ENCODE peak calls at places on chromosome X, in seven cellular contexts. X is GM04503; O is left kidney; H is H9; W is iris pigment epithelial cell; K is stimulated activated CD4-positive, alpha-beta T cell treated with anti-CD3 and anti-CD28 coated beads, TNF-alpha, amount 100 ng/mL, for 4 hours; E is AG09309. U is an unnamed sample.

GRCh38 chrX:110836982-110837381 is 41.4 kb upstream of the CHRDL1 start:
- DNase-seq in O (peak), H (peak), K (no peak), W (no peak), E (no peak), X (no peak), U (no peak)

GRCh38 chrX:131763674-131764073 is 219.8 kb downstream of the OR13H1 start:
- DNase-seq in W (peak), K (no peak), O (no peak), E (peak), X (no peak), H (no peak), U (peak)

GRCh38 chrX:20352504-20352903 is 85.8 kb upstream of the RPS6KA3 start:
- DNase-seq in K (no peak), E (no peak), W (no peak), H (no peak), X (no peak), O (no peak), U (no peak)

GRCh38 chrX:48897157-48897620 is 379 bp downstream of the TIMM17B start:
- DNase-seq in W (peak), E (no peak), X (no peak), K (no peak), O (peak), H (peak), U (peak)

GRCh38 chrX:155645180-155645579 is 32.4 kb upstream of the TMLHE start:
- DNase-seq in W (no peak), E (no peak), X (no peak), K (no peak), H (peak), O (no peak), U (no peak)

GRCh38 chrX:38612281-38612680 is 50.9 kb downstream of the TSPAN7 start:
- DNase-seq in H (no peak), K (no peak), E (no peak), O (peak), W (no peak), X (no peak), U (no peak)

GRCh38 chrX:65601530-65602281 is 65.7 kb upstream of the MSN start:
- DNase-seq in K (no peak), W (peak), X (peak), H (no peak), O (peak), E (peak), U (peak)

GRCh38 chrX:118528089-118528753 is 32.6 kb downstream of the DOCK11 start:
- DNase-seq in X (no peak), W (no peak), E (no peak), O (no peak), K (peak), H (no peak), U (no peak)

GRCh38 chrX:30597258-30598012 is 19.9 kb upstream of the TASL start:
- DNase-seq in K (no peak), E (no peak), X (no peak), W (no peak), H (no peak), O (no peak), U (no peak)

GRCh38 chrX:1212532-1212931 is at the start of gene CRLF2:
- DNase-seq in E (no peak), O (no peak), X (no peak), H (no peak), K (no peak), W (no peak), U (peak)

GRCh38 chrX:49185062-49185394 is 1.1 kb downstream of the PRICKLE3 start:
- DNase-seq in W (no peak), X (no peak), H (no peak), K (no peak), E (no peak), O (no peak), U (no peak)

GRCh38 chrX:77510007-77510406 is 62.8 kb downstream of the FGF16 start:
- DNase-seq in O (no peak), E (no peak), X (no peak), W (no peak), H (no peak), K (no peak), U (no peak)

GRCh38 chrX:134513091-134513490 is 53.1 kb downstream of the HPRT1 start:
- DNase-seq in W (peak), E (no peak), X (no peak), H (no peak), K (no peak), O (no peak), U (no peak)

GRCh38 chrX:107574054-107574683 is 54.1 kb upstream of the PRPS1 start:
- DNase-seq in O (no peak), H (no peak), E (no peak), K (no peak), W (peak), X (no peak), U (peak)

GRCh38 chrX:125210146-125210545 is 109.5 kb upstream of the TEX13C start:
- DNase-seq in H (peak), K (no peak), O (peak), E (no peak), X (no peak), W (no peak), U (no peak)

GRCh38 chrX:119690921-119691716 is 1.8 kb downstream of the SEPTIN6 start:
- DNase-seq in K (peak), W (no peak), X (no peak), E (no peak), O (peak), H (no peak), U (peak)

GRCh38 chrX:81120270-81120935 is 81.3 kb downstream of the HMGN5 start:
- DNase-seq in W (no peak), X (no peak), O (peak), K (no peak), E (no peak), H (no peak), U (no peak)

GRCh38 chrX:154751669-154752271 is 893 bp upstream of the GAB3 start:
- DNase-seq in W (no peak), O (no peak), K (no peak), E (no peak), H (no peak), X (no peak), U (no peak)

GRCh38 chrX:40130207-40130606 is 32.4 kb upstream of the BCOR start:
- DNase-seq in O (no peak), E (no peak), X (no peak), K (no peak), H (no peak), W (peak), U (no peak)

GRCh38 chrX:153406903-153407302 is 4.4 kb upstream of the ZFP92 start:
- DNase-seq in K (no peak), E (no peak), W (no peak), H (no peak), O (no peak), X (no peak), U (no peak)

GRCh38 chrX:105126201-105126600 is 94.3 kb downstream of the TEX13A start:
- DNase-seq in X (no peak), H (no peak), E (no peak), K (no peak), O (no peak), W (peak), U (peak)

GRCh38 chrX:53435997-53436396 is 1.8 kb upstream of the HSD17B10 start:
- DNase-seq in K (peak), O (peak), E (no peak), H (peak), W (peak), X (no peak), U (peak)

GRCh38 chrX:44621088-44621487 is 78.4 kb upstream of the FUNDC1 start:
- DNase-seq in K (no peak), X (no peak), E (no peak), H (no peak), W (no peak), O (no peak), U (no peak)

GRCh38 chrX:54481751-54482150 is 14.3 kb downstream of the FGD1 start:
- DNase-seq in K (no peak), O (peak), E (no peak), X (no peak), H (peak), W (no peak), U (no peak)

GRCh38 chrX:85685843-85686242 is 306.4 kb upstream of the POF1B start:
- DNase-seq in H (no peak), X (no peak), O (no peak), K (no peak), W (no peak), E (no peak), U (no peak)

GRCh38 chrX:129520151-129520550 is 3.1 kb downstream of the SMARCA1 start:
- DNase-seq in W (no peak), H (no peak), K (no peak), X (no peak), O (no peak), E (no peak), U (no peak)

GRCh38 chrX:110671068-110671803 is 124.4 kb downstream of the CHRDL1 start:
- DNase-seq in E (no peak), W (peak), K (no peak), X (no peak), H (no peak), O (no peak), U (no peak)

GRCh38 chrX:85084770-85085393 is 81.2 kb downstream of the APOOL start:
- DNase-seq in W (peak), K (no peak), H (no peak), O (peak), X (no peak), E (peak), U (peak)

GRCh38 chrX:53305996-53306937 is 24.9 kb upstream of the IQSEC2 start:
- DNase-seq in O (peak), H (no peak), K (no peak), W (peak), E (no peak), X (no peak), U (no peak)

GRCh38 chrX:20481632-20482031 is 214.9 kb upstream of the RPS6KA3 start:
- DNase-seq in O (no peak), X (no peak), W (no peak), K (no peak), E (no peak), H (no peak), U (no peak)

GRCh38 chrX:65034641-65035450 is 58.6 kb upstream of the ZC4H2 start:
- DNase-seq in O (peak), E (peak), X (peak), H (peak), K (peak), W (peak), U (peak)

GRCh38 chrX:63513825-63514574 is 162.9 kb upstream of the SPIN4 start:
- DNase-seq in H (no peak), K (no peak), W (peak), O (peak), E (peak), X (peak), U (peak)

GRCh38 chrX:46626566-46626965 is 53.0 kb downstream of the CHST7 start:
- DNase-seq in K (no peak), E (no peak), H (no peak), X (no peak), O (no peak), W (peak), U (no peak)

GRCh38 chrX:154010330-154011087 is 9.2 kb downstream of the IRAK1 start:
- DNase-seq in O (no peak), X (no peak), H (no peak), K (no peak), W (peak), E (no peak), U (no peak)